ENCODE peak calls at places on chromosomes 11 and 22, in eight cellular contexts. One of them, this sample, is unnamed.

GRCh38 chr22:35258144-35258988 is 1.1 kb downstream of the HMGXB4 start:
- DNase-seq in GM10248: no peak
- DNase-seq in amniotic stem cell: no peak
- DNase-seq in lower leg skin: no peak
- DNase-seq in stimulated activated CD8-positive, alpha-beta memory T cell treated with anti-CD3 and anti-CD28 coated beads, Interleukin-4, amount 100 ng/mL, for 48 hours: peak; percentile 41
- DNase-seq in NT2/D1: no peak
- DNase-seq in activated CD4-positive, alpha-beta T cell treated with anti-CD3 and anti-CD28 coated beads, Interleukin-2, amount 50 U/mL, for 48 hours: peak; percentile 8
- DNase-seq in osteoblast: peak; percentile 78
- DNase-seq in this sample: peak; percentile 22

GRCh38 chr11:106246495-106246894 is 169.0 kb downstream of the AASDHPPT start:
- DNase-seq in GM10248: no peak
- DNase-seq in amniotic stem cell: no peak
- DNase-seq in lower leg skin: no peak
- DNase-seq in stimulated activated CD8-positive, alpha-beta memory T cell treated with anti-CD3 and anti-CD28 coated beads, Interleukin-4, amount 100 ng/mL, for 48 hours: no peak
- DNase-seq in NT2/D1: no peak
- DNase-seq in activated CD4-positive, alpha-beta T cell treated with anti-CD3 and anti-CD28 coated beads, Interleukin-2, amount 50 U/mL, for 48 hours: no peak
- DNase-seq in osteoblast: no peak
- DNase-seq in this sample: no peak

GRCh38 chr22:23537421-23537820 is 42.7 kb downstream of the IGLL1 start:
- DNase-seq in GM10248: no peak
- DNase-seq in amniotic stem cell: no peak
- DNase-seq in lower leg skin: peak; percentile 50
- DNase-seq in stimulated activated CD8-positive, alpha-beta memory T cell treated with anti-CD3 and anti-CD28 coated beads, Interleukin-4, amount 100 ng/mL, for 48 hours: no peak
- DNase-seq in NT2/D1: no peak
- DNase-seq in activated CD4-positive, alpha-beta T cell treated with anti-CD3 and anti-CD28 coated beads, Interleukin-2, amount 50 U/mL, for 48 hours: no peak
- DNase-seq in osteoblast: no peak
- DNase-seq in this sample: no peak

GRCh38 chr11:32968541-32968940 is 47.1 kb upstream of the DEPDC7 start:
- DNase-seq in GM10248: no peak
- DNase-seq in amniotic stem cell: no peak
- DNase-seq in lower leg skin: no peak
- DNase-seq in stimulated activated CD8-positive, alpha-beta memory T cell treated with anti-CD3 and anti-CD28 coated beads, Interleukin-4, amount 100 ng/mL, for 48 hours: no peak
- DNase-seq in NT2/D1: no peak
- DNase-seq in activated CD4-positive, alpha-beta T cell treated with anti-CD3 and anti-CD28 coated beads, Interleukin-2, amount 50 U/mL, for 48 hours: no peak
- DNase-seq in osteoblast: peak; percentile 14
- DNase-seq in this sample: no peak

GRCh38 chr22:35377735-35378134 is 3.2 kb upstream of the HMOX1 start:
- DNase-seq in GM10248: no peak
- DNase-seq in amniotic stem cell: no peak
- DNase-seq in lower leg skin: no peak
- DNase-seq in stimulated activated CD8-positive, alpha-beta memory T cell treated with anti-CD3 and anti-CD28 coated beads, Interleukin-4, amount 100 ng/mL, for 48 hours: no peak
- DNase-seq in NT2/D1: peak; percentile 47
- DNase-seq in activated CD4-positive, alpha-beta T cell treated with anti-CD3 and anti-CD28 coated beads, Interleukin-2, amount 50 U/mL, for 48 hours: no peak
- DNase-seq in osteoblast: no peak
- DNase-seq in this sample: no peak

GRCh38 chr22:31947296-31947695 is 3.0 kb downstream of the YWHAH start:
- DNase-seq in GM10248: peak; percentile 65
- DNase-seq in amniotic stem cell: no peak
- DNase-seq in lower leg skin: no peak
- DNase-seq in stimulated activated CD8-positive, alpha-beta memory T cell treated with anti-CD3 and anti-CD28 coated beads, Interleukin-4, amount 100 ng/mL, for 48 hours: no peak
- DNase-seq in NT2/D1: no peak
- DNase-seq in activated CD4-positive, alpha-beta T cell treated with anti-CD3 and anti-CD28 coated beads, Interleukin-2, amount 50 U/mL, for 48 hours: no peak
- DNase-seq in osteoblast: peak; percentile 44
- DNase-seq in this sample: no peak

GRCh38 chr11:27552356-27552755 is 45.8 kb upstream of the LIN7C start:
- DNase-seq in GM10248: no peak
- DNase-seq in amniotic stem cell: no peak
- DNase-seq in lower leg skin: no peak
- DNase-seq in stimulated activated CD8-positive, alpha-beta memory T cell treated with anti-CD3 and anti-CD28 coated beads, Interleukin-4, amount 100 ng/mL, for 48 hours: no peak
- DNase-seq in NT2/D1: no peak
- DNase-seq in activated CD4-positive, alpha-beta T cell treated with anti-CD3 and anti-CD28 coated beads, Interleukin-2, amount 50 U/mL, for 48 hours: no peak
- DNase-seq in osteoblast: no peak
- DNase-seq in this sample: no peak

GRCh38 chr11:69721745-69722144 is 17.9 kb upstream of the FGF19 start:
- DNase-seq in GM10248: no peak
- DNase-seq in amniotic stem cell: no peak
- DNase-seq in lower leg skin: no peak
- DNase-seq in stimulated activated CD8-positive, alpha-beta memory T cell treated with anti-CD3 and anti-CD28 coated beads, Interleukin-4, amount 100 ng/mL, for 48 hours: no peak
- DNase-seq in NT2/D1: no peak
- DNase-seq in activated CD4-positive, alpha-beta T cell treated with anti-CD3 and anti-CD28 coated beads, Interleukin-2, amount 50 U/mL, for 48 hours: no peak
- DNase-seq in osteoblast: peak; percentile 56
- DNase-seq in this sample: no peak

GRCh38 chr11:12882670-12883069 is 126.4 kb upstream of the RASSF10 start:
- DNase-seq in GM10248: no peak
- DNase-seq in amniotic stem cell: no peak
- DNase-seq in lower leg skin: no peak
- DNase-seq in stimulated activated CD8-positive, alpha-beta memory T cell treated with anti-CD3 and anti-CD28 coated beads, Interleukin-4, amount 100 ng/mL, for 48 hours: no peak
- DNase-seq in NT2/D1: no peak
- DNase-seq in activated CD4-positive, alpha-beta T cell treated with anti-CD3 and anti-CD28 coated beads, Interleukin-2, amount 50 U/mL, for 48 hours: no peak
- DNase-seq in osteoblast: no peak
- DNase-seq in this sample: no peak

GRCh38 chr22:49646876-49647275 is 180.8 kb downstream of the BRD1 start:
- DNase-seq in GM10248: no peak
- DNase-seq in amniotic stem cell: no peak
- DNase-seq in lower leg skin: no peak
- DNase-seq in stimulated activated CD8-positive, alpha-beta memory T cell treated with anti-CD3 and anti-CD28 coated beads, Interleukin-4, amount 100 ng/mL, for 48 hours: no peak
- DNase-seq in NT2/D1: no peak
- DNase-seq in activated CD4-positive, alpha-beta T cell treated with anti-CD3 and anti-CD28 coated beads, Interleukin-2, amount 50 U/mL, for 48 hours: no peak
- DNase-seq in osteoblast: no peak
- DNase-seq in this sample: no peak

GRCh38 chr22:19986410-19987341 is 29.9 kb downstream of the ARVCF start:
- DNase-seq in GM10248: peak; percentile 96
- DNase-seq in amniotic stem cell: peak; percentile 35
- DNase-seq in lower leg skin: peak; percentile 95
- DNase-seq in stimulated activated CD8-positive, alpha-beta memory T cell treated with anti-CD3 and anti-CD28 coated beads, Interleukin-4, amount 100 ng/mL, for 48 hours: peak; percentile 78
- DNase-seq in NT2/D1: peak; percentile 59
- DNase-seq in activated CD4-positive, alpha-beta T cell treated with anti-CD3 and anti-CD28 coated beads, Interleukin-2, amount 50 U/mL, for 48 hours: peak; percentile 65
- DNase-seq in osteoblast: peak; percentile 100
- DNase-seq in this sample: peak; percentile 74

GRCh38 chr11:133697603-133698002 is 147.7 kb downstream of the SPATA19 start:
- DNase-seq in GM10248: no peak
- DNase-seq in amniotic stem cell: no peak
- DNase-seq in lower leg skin: peak; percentile 74
- DNase-seq in stimulated activated CD8-positive, alpha-beta memory T cell treated with anti-CD3 and anti-CD28 coated beads, Interleukin-4, amount 100 ng/mL, for 48 hours: no peak
- DNase-seq in NT2/D1: no peak
- DNase-seq in activated CD4-positive, alpha-beta T cell treated with anti-CD3 and anti-CD28 coated beads, Interleukin-2, amount 50 U/mL, for 48 hours: no peak
- DNase-seq in osteoblast: no peak
- DNase-seq in this sample: no peak

GRCh38 chr11:120707663-120708062 is 196.1 kb downstream of the GRIK4 start:
- DNase-seq in GM10248: no peak
- DNase-seq in amniotic stem cell: no peak
- DNase-seq in lower leg skin: no peak
- DNase-seq in stimulated activated CD8-positive, alpha-beta memory T cell treated with anti-CD3 and anti-CD28 coated beads, Interleukin-4, amount 100 ng/mL, for 48 hours: no peak
- DNase-seq in NT2/D1: no peak
- DNase-seq in activated CD4-positive, alpha-beta T cell treated with anti-CD3 and anti-CD28 coated beads, Interleukin-2, amount 50 U/mL, for 48 hours: no peak
- DNase-seq in osteoblast: no peak
- DNase-seq in this sample: no peak

GRCh38 chr11:77287615-77288273 is 13.7 kb downstream of the GDPD4 start:
- DNase-seq in GM10248: no peak
- DNase-seq in amniotic stem cell: peak; percentile 77
- DNase-seq in lower leg skin: no peak
- DNase-seq in stimulated activated CD8-positive, alpha-beta memory T cell treated with anti-CD3 and anti-CD28 coated beads, Interleukin-4, amount 100 ng/mL, for 48 hours: no peak
- DNase-seq in NT2/D1: no peak
- DNase-seq in activated CD4-positive, alpha-beta T cell treated with anti-CD3 and anti-CD28 coated beads, Interleukin-2, amount 50 U/mL, for 48 hours: no peak
- DNase-seq in osteoblast: peak; percentile 83
- DNase-seq in this sample: no peak

GRCh38 chr11:839875-840617 is 2.3 kb downstream of the POLR2L start:
- DNase-seq in GM10248: no peak
- DNase-seq in amniotic stem cell: no peak
- DNase-seq in lower leg skin: no peak
- DNase-seq in stimulated activated CD8-positive, alpha-beta memory T cell treated with anti-CD3 and anti-CD28 coated beads, Interleukin-4, amount 100 ng/mL, for 48 hours: no peak
- DNase-seq in NT2/D1: no peak
- DNase-seq in activated CD4-positive, alpha-beta T cell treated with anti-CD3 and anti-CD28 coated beads, Interleukin-2, amount 50 U/mL, for 48 hours: no peak
- DNase-seq in osteoblast: peak; percentile 94
- DNase-seq in this sample: no peak